ENCODE peak calls at places on chromosomes 1 and 21, in eight cellular contexts. O, U, B, P, X, L, G and J are unnamed samples.

GRCh38 chr1:117346206-117346928 is 20.9 kb upstream of the MAN1A2 start:
- DNase-seq in G (no peak), O (no peak), B (no peak), L (no peak), X (no peak), U (peak; percentile 29), P (no peak), J (no peak)

GRCh38 chr1:67883069-67883468 is 49.8 kb upstream of the GNG12 start:
- DNase-seq in X (no peak), P (peak; percentile 80), B (no peak), U (no peak), L (no peak), G (no peak), O (no peak), J (peak; percentile 37)

GRCh38 chr1:55974714-55975441 is 604.5 kb downstream of the PLPP3 start:
- DNase-seq in X (no peak), U (no peak), G (no peak), P (peak; percentile 93), O (no peak), L (no peak), B (no peak), J (peak; percentile 17)

GRCh38 chr1:59972216-59972924 is 45.8 kb upstream of the CYP2J2 start:
- DNase-seq in L (no peak), G (no peak), P (no peak), B (no peak), X (no peak), U (peak; percentile 95), O (no peak), J (no peak)

GRCh38 chr21:34530264-34530663 is 18.3 kb upstream of the KCNE1 start:
- DNase-seq in L (no peak), B (no peak), U (no peak), G (no peak), O (no peak), X (no peak), P (peak; percentile 96), J (no peak)

GRCh38 chr1:235067396-235068154 is 61.1 kb downstream of the TOMM20 start:
- DNase-seq in O (no peak), U (peak; percentile 1), G (peak; percentile 50), P (peak; percentile 100), L (no peak), B (no peak), X (no peak), J (no peak)

GRCh38 chr1:150387200-150387599 is 23.3 kb downstream of the RPRD2 start:
- DNase-seq in X (no peak), O (no peak), P (no peak), U (no peak), B (no peak), G (no peak), L (no peak), J (no peak)

GRCh38 chr1:78222225-78222961 is 176.6 kb downstream of the GIPC2 start:
- DNase-seq in U (no peak), X (no peak), G (no peak), B (no peak), P (peak; percentile 18), L (no peak), O (no peak), J (no peak)

GRCh38 chr1:31413405-31414005 is 492 bp downstream of the SERINC2 start:
- DNase-seq in L (no peak), O (peak; percentile 7), P (peak; percentile 74), G (peak; percentile 28), X (peak; percentile 75), U (peak; percentile 31), B (peak; percentile 54), J (no peak)

GRCh38 chr1:165645654-165646366 is 14.8 kb downstream of the MGST3 start:
- DNase-seq in U (no peak), O (no peak), G (no peak), B (no peak), X (no peak), L (no peak), P (no peak), J (no peak)

GRCh38 chr1:36710008-36710407 is 227.3 kb upstream of the CSF3R start:
- DNase-seq in P (no peak), X (no peak), B (no peak), L (no peak), G (no peak), O (no peak), U (peak; percentile 58), J (no peak)

GRCh38 chr1:44228218-44228617 is 14.9 kb downstream of the DMAP1 start:
- DNase-seq in U (no peak), G (no peak), P (no peak), O (no peak), L (no peak), B (no peak), X (no peak), J (no peak)

GRCh38 chr1:155077346-155077745 is 1.3 kb upstream of the EFNA3 start:
- DNase-seq in U (no peak), P (no peak), O (no peak), L (no peak), B (no peak), X (no peak), G (no peak), J (no peak)

GRCh38 chr1:157798211-157798610 is 21.3 kb upstream of the FCRL2 start:
- DNase-seq in X (no peak), G (no peak), O (no peak), L (no peak), B (no peak), P (no peak), U (no peak), J (no peak)